ENCODE peak calls at places on chromosomes 3 and 15, in ten cellular contexts. One of them, this sample, is unnamed.

GRCh38 chr15:25787855-25788521 is 75.1 kb downstream of the ATP10A start:
- DNase-seq in activated CD8-positive, alpha-beta T cell treated with anti-CD3 and anti-CD28 coated beads for 36 hours: peak; percentile 17
- DNase-seq in RWPE1: no peak
- DNase-seq in MM.1S: no peak
- DNase-seq in glutamatergic neuron: no peak
- DNase-seq in CD8-positive, alpha-beta T cell: no peak
- DNase-seq in heart right ventricle: no peak
- DNase-seq in neural crest cell: no peak
- DNase-seq in spleen: peak; percentile 59
- DNase-seq in mammary epithelial cell: no peak
- DNase-seq in this sample: no peak

GRCh38 chr3:176375519-176375918 is 821.8 kb downstream of the TBL1XR1 start:
- DNase-seq in CD8-positive, alpha-beta T cell: no peak
- DNase-seq in neural crest cell: no peak
- DNase-seq in activated CD8-positive, alpha-beta T cell treated with anti-CD3 and anti-CD28 coated beads for 36 hours: no peak
- DNase-seq in heart right ventricle: no peak
- DNase-seq in mammary epithelial cell: peak; percentile 1
- DNase-seq in RWPE1: no peak
- DNase-seq in spleen: no peak
- DNase-seq in MM.1S: no peak
- DNase-seq in glutamatergic neuron: no peak
- DNase-seq in this sample: no peak

GRCh38 chr15:90647326-90647725 is 69.8 kb upstream of the BLM start:
- DNase-seq in spleen: no peak
- DNase-seq in mammary epithelial cell: no peak
- DNase-seq in CD8-positive, alpha-beta T cell: no peak
- DNase-seq in neural crest cell: no peak
- DNase-seq in glutamatergic neuron: no peak
- DNase-seq in RWPE1: no peak
- DNase-seq in activated CD8-positive, alpha-beta T cell treated with anti-CD3 and anti-CD28 coated beads for 36 hours: no peak
- DNase-seq in heart right ventricle: no peak
- DNase-seq in MM.1S: no peak
- DNase-seq in this sample: no peak

GRCh38 chr3:50525987-50526386 is 22.6 kb upstream of the CACNA2D2 start:
- DNase-seq in mammary epithelial cell: peak; percentile 65
- DNase-seq in RWPE1: peak; percentile 78
- DNase-seq in MM.1S: peak; percentile 74
- DNase-seq in heart right ventricle: no peak
- DNase-seq in spleen: no peak
- DNase-seq in glutamatergic neuron: no peak
- DNase-seq in CD8-positive, alpha-beta T cell: peak; percentile 41
- DNase-seq in activated CD8-positive, alpha-beta T cell treated with anti-CD3 and anti-CD28 coated beads for 36 hours: peak; percentile 91
- DNase-seq in neural crest cell: no peak
- DNase-seq in this sample: peak; percentile 77

GRCh38 chr3:149339931-149340309 is 6.5 kb upstream of the TM4SF18 start:
- DNase-seq in activated CD8-positive, alpha-beta T cell treated with anti-CD3 and anti-CD28 coated beads for 36 hours: no peak
- DNase-seq in heart right ventricle: peak; percentile 69
- DNase-seq in CD8-positive, alpha-beta T cell: no peak
- DNase-seq in spleen: peak; percentile 83
- DNase-seq in neural crest cell: no peak
- DNase-seq in glutamatergic neuron: no peak
- DNase-seq in mammary epithelial cell: peak; percentile 88
- DNase-seq in MM.1S: no peak
- DNase-seq in RWPE1: peak; percentile 91
- DNase-seq in this sample: no peak

GRCh38 chr15:31975446-31976229 is 54.7 kb upstream of the CHRNA7 start:
- DNase-seq in heart right ventricle: peak; percentile 36
- DNase-seq in spleen: no peak
- DNase-seq in mammary epithelial cell: no peak
- DNase-seq in activated CD8-positive, alpha-beta T cell treated with anti-CD3 and anti-CD28 coated beads for 36 hours: peak; percentile 25
- DNase-seq in neural crest cell: no peak
- DNase-seq in RWPE1: no peak
- DNase-seq in CD8-positive, alpha-beta T cell: no peak
- DNase-seq in glutamatergic neuron: peak; percentile 36
- DNase-seq in MM.1S: no peak
- DNase-seq in this sample: no peak

GRCh38 chr3:71358243-71358642 is 225.3 kb downstream of the FOXP1 start:
- DNase-seq in CD8-positive, alpha-beta T cell: no peak
- DNase-seq in spleen: no peak
- DNase-seq in MM.1S: no peak
- DNase-seq in neural crest cell: no peak
- DNase-seq in mammary epithelial cell: no peak
- DNase-seq in glutamatergic neuron: no peak
- DNase-seq in heart right ventricle: no peak
- DNase-seq in activated CD8-positive, alpha-beta T cell treated with anti-CD3 and anti-CD28 coated beads for 36 hours: no peak
- DNase-seq in RWPE1: no peak
- DNase-seq in this sample: no peak

GRCh38 chr3:56132762-56133161 is 335.5 kb downstream of the ERC2 start:
- DNase-seq in neural crest cell: no peak
- DNase-seq in CD8-positive, alpha-beta T cell: no peak
- DNase-seq in spleen: no peak
- DNase-seq in heart right ventricle: no peak
- DNase-seq in mammary epithelial cell: no peak
- DNase-seq in MM.1S: no peak
- DNase-seq in activated CD8-positive, alpha-beta T cell treated with anti-CD3 and anti-CD28 coated beads for 36 hours: no peak
- DNase-seq in RWPE1: no peak
- DNase-seq in glutamatergic neuron: no peak
- DNase-seq in this sample: no peak

GRCh38 chr15:57403532-57403931 is 27.2 kb downstream of the CGNL1 start:
- DNase-seq in activated CD8-positive, alpha-beta T cell treated with anti-CD3 and anti-CD28 coated beads for 36 hours: no peak
- DNase-seq in mammary epithelial cell: no peak
- DNase-seq in heart right ventricle: no peak
- DNase-seq in CD8-positive, alpha-beta T cell: no peak
- DNase-seq in RWPE1: no peak
- DNase-seq in neural crest cell: no peak
- DNase-seq in glutamatergic neuron: no peak
- DNase-seq in spleen: no peak
- DNase-seq in MM.1S: no peak
- DNase-seq in this sample: no peak

GRCh38 chr3:31999902-32000439 is 18.4 kb downstream of the ZNF860 start:
- DNase-seq in neural crest cell: no peak
- DNase-seq in RWPE1: no peak
- DNase-seq in spleen: no peak
- DNase-seq in CD8-positive, alpha-beta T cell: no peak
- DNase-seq in MM.1S: no peak
- DNase-seq in mammary epithelial cell: no peak
- DNase-seq in activated CD8-positive, alpha-beta T cell treated with anti-CD3 and anti-CD28 coated beads for 36 hours: no peak
- DNase-seq in heart right ventricle: no peak
- DNase-seq in glutamatergic neuron: no peak
- DNase-seq in this sample: no peak

GRCh38 chr3:32000877-32001276 is 19.3 kb downstream of the ZNF860 start:
- DNase-seq in MM.1S: no peak
- DNase-seq in heart right ventricle: no peak
- DNase-seq in spleen: no peak
- DNase-seq in activated CD8-positive, alpha-beta T cell treated with anti-CD3 and anti-CD28 coated beads for 36 hours: no peak
- DNase-seq in mammary epithelial cell: no peak
- DNase-seq in CD8-positive, alpha-beta T cell: no peak
- DNase-seq in RWPE1: no peak
- DNase-seq in neural crest cell: no peak
- DNase-seq in glutamatergic neuron: no peak
- DNase-seq in this sample: no peak

GRCh38 chr3:32003380-32003779 is 21.8 kb downstream of the ZNF860 start:
- DNase-seq in mammary epithelial cell: no peak
- DNase-seq in heart right ventricle: no peak
- DNase-seq in CD8-positive, alpha-beta T cell: no peak
- DNase-seq in spleen: no peak
- DNase-seq in RWPE1: no peak
- DNase-seq in MM.1S: no peak
- DNase-seq in glutamatergic neuron: no peak
- DNase-seq in neural crest cell: no peak
- DNase-seq in activated CD8-positive, alpha-beta T cell treated with anti-CD3 and anti-CD28 coated beads for 36 hours: no peak
- DNase-seq in this sample: no peak

GRCh38 chr3:32002536-32003368 is 21.2 kb downstream of the ZNF860 start:
- DNase-seq in neural crest cell: no peak
- DNase-seq in spleen: no peak
- DNase-seq in activated CD8-positive, alpha-beta T cell treated with anti-CD3 and anti-CD28 coated beads for 36 hours: no peak
- DNase-seq in RWPE1: no peak
- DNase-seq in CD8-positive, alpha-beta T cell: no peak
- DNase-seq in heart right ventricle: no peak
- DNase-seq in glutamatergic neuron: no peak
- DNase-seq in MM.1S: no peak
- DNase-seq in mammary epithelial cell: no peak
- DNase-seq in this sample: no peak

GRCh38 chr3:32004111-32004790 is 22.7 kb downstream of the ZNF860 start:
- DNase-seq in CD8-positive, alpha-beta T cell: no peak
- DNase-seq in activated CD8-positive, alpha-beta T cell treated with anti-CD3 and anti-CD28 coated beads for 36 hours: no peak
- DNase-seq in spleen: no peak
- DNase-seq in RWPE1: no peak
- DNase-seq in heart right ventricle: no peak
- DNase-seq in neural crest cell: no peak
- DNase-seq in mammary epithelial cell: no peak
- DNase-seq in MM.1S: no peak
- DNase-seq in glutamatergic neuron: no peak
- DNase-seq in this sample: no peak
- TF ChIP-seq CTCF in CD8-positive, alpha-beta T cell: no peak
- TF ChIP-seq CTCF in activated CD8-positive, alpha-beta T cell treated with anti-CD3 and anti-CD28 coated beads for 36 hours: no peak
- TF ChIP-seq CTCF in spleen: no peak
- TF ChIP-seq CTCF in RWPE1: no peak
- TF ChIP-seq CTCF in heart right ventricle: no peak
- TF ChIP-seq CTCF in neural crest cell: peak; percentile 54
- TF ChIP-seq CTCF in mammary epithelial cell: no peak
- TF ChIP-seq CTCF in MM.1S: no peak
- TF ChIP-seq CTCF in glutamatergic neuron: no peak
- TF ChIP-seq CTCF in this sample: no peak

GRCh38 chr3:108595304-108595703 is 5.8 kb downstream of the DZIP3 start:
- DNase-seq in spleen: no peak
- DNase-seq in activated CD8-positive, alpha-beta T cell treated with anti-CD3 and anti-CD28 coated beads for 36 hours: no peak
- DNase-seq in CD8-positive, alpha-beta T cell: no peak
- DNase-seq in glutamatergic neuron: no peak
- DNase-seq in mammary epithelial cell: no peak
- DNase-seq in neural crest cell: no peak
- DNase-seq in MM.1S: no peak
- DNase-seq in RWPE1: no peak
- DNase-seq in heart right ventricle: no peak
- DNase-seq in this sample: no peak

GRCh38 chr3:108602935-108603294 is 13.4 kb downstream of the DZIP3 start:
- DNase-seq in activated CD8-positive, alpha-beta T cell treated with anti-CD3 and anti-CD28 coated beads for 36 hours: no peak
- DNase-seq in heart right ventricle: no peak
- DNase-seq in neural crest cell: no peak
- DNase-seq in spleen: no peak
- DNase-seq in RWPE1: no peak
- DNase-seq in MM.1S: no peak
- DNase-seq in CD8-positive, alpha-beta T cell: no peak
- DNase-seq in glutamatergic neuron: no peak
- DNase-seq in mammary epithelial cell: no peak
- DNase-seq in this sample: no peak

GRCh38 chr3:108602249-108602934 is 12.9 kb downstream of the DZIP3 start:
- DNase-seq in RWPE1: no peak
- DNase-seq in CD8-positive, alpha-beta T cell: peak; percentile 44
- DNase-seq in neural crest cell: no peak
- DNase-seq in MM.1S: no peak
- DNase-seq in activated CD8-positive, alpha-beta T cell treated with anti-CD3 and anti-CD28 coated beads for 36 hours: peak; percentile 54
- DNase-seq in glutamatergic neuron: no peak
- DNase-seq in heart right ventricle: no peak
- DNase-seq in spleen: no peak
- DNase-seq in mammary epithelial cell: no peak
- DNase-seq in this sample: peak; percentile 8

GRCh38 chr3:108599677-108600409 is 10.3 kb downstream of the DZIP3 start:
- DNase-seq in mammary epithelial cell: no peak
- DNase-seq in activated CD8-positive, alpha-beta T cell treated with anti-CD3 and anti-CD28 coated beads for 36 hours: no peak
- DNase-seq in heart right ventricle: no peak
- DNase-seq in CD8-positive, alpha-beta T cell: no peak
- DNase-seq in neural crest cell: no peak
- DNase-seq in RWPE1: no peak
- DNase-seq in MM.1S: no peak
- DNase-seq in spleen: no peak
- DNase-seq in glutamatergic neuron: no peak
- DNase-seq in this sample: no peak

GRCh38 chr3:108598375-108598774 is 8.9 kb downstream of the DZIP3 start:
- DNase-seq in activated CD8-positive, alpha-beta T cell treated with anti-CD3 and anti-CD28 coated beads for 36 hours: no peak
- DNase-seq in MM.1S: no peak
- DNase-seq in glutamatergic neuron: no peak
- DNase-seq in RWPE1: no peak
- DNase-seq in neural crest cell: no peak
- DNase-seq in heart right ventricle: no peak
- DNase-seq in mammary epithelial cell: no peak
- DNase-seq in CD8-positive, alpha-beta T cell: no peak
- DNase-seq in spleen: no peak
- DNase-seq in this sample: no peak
- TF ChIP-seq CTCF in activated CD8-positive, alpha-beta T cell treated with anti-CD3 and anti-CD28 coated beads for 36 hours: no peak
- TF ChIP-seq CTCF in MM.1S: no peak
- TF ChIP-seq CTCF in glutamatergic neuron: no peak
- TF ChIP-seq CTCF in RWPE1: no peak
- TF ChIP-seq CTCF in neural crest cell: no peak
- TF ChIP-seq CTCF in heart right ventricle: no peak
- TF ChIP-seq CTCF in mammary epithelial cell: no peak
- TF ChIP-seq CTCF in CD8-positive, alpha-beta T cell: no peak
- TF ChIP-seq CTCF in spleen: no peak
- TF ChIP-seq CTCF in this sample: no peak

GRCh38 chr3:107938128-107938527 is 152.7 kb downstream of the CD47 start:
- DNase-seq in activated CD8-positive, alpha-beta T cell treated with anti-CD3 and anti-CD28 coated beads for 36 hours: peak; percentile 18
- DNase-seq in heart right ventricle: peak; percentile 13
- DNase-seq in neural crest cell: no peak
- DNase-seq in glutamatergic neuron: peak; percentile 31
- DNase-seq in CD8-positive, alpha-beta T cell: no peak
- DNase-seq in mammary epithelial cell: peak; percentile 46
- DNase-seq in spleen: no peak
- DNase-seq in RWPE1: peak; percentile 22
- DNase-seq in MM.1S: no peak
- DNase-seq in this sample: no peak
- TF ChIP-seq CTCF in activated CD8-positive, alpha-beta T cell treated with anti-CD3 and anti-CD28 coated beads for 36 hours: peak; percentile 26
- TF ChIP-seq CTCF in heart right ventricle: no peak
- TF ChIP-seq CTCF in neural crest cell: peak; percentile 58
- TF ChIP-seq CTCF in glutamatergic neuron: no peak
- TF ChIP-seq CTCF in CD8-positive, alpha-beta T cell: no peak
- TF ChIP-seq CTCF in mammary epithelial cell: peak; percentile 41
- TF ChIP-seq CTCF in spleen: no peak
- TF ChIP-seq CTCF in RWPE1: no peak
- TF ChIP-seq CTCF in MM.1S: peak; percentile 42
- TF ChIP-seq CTCF in this sample: peak; percentile 58

DNA sequence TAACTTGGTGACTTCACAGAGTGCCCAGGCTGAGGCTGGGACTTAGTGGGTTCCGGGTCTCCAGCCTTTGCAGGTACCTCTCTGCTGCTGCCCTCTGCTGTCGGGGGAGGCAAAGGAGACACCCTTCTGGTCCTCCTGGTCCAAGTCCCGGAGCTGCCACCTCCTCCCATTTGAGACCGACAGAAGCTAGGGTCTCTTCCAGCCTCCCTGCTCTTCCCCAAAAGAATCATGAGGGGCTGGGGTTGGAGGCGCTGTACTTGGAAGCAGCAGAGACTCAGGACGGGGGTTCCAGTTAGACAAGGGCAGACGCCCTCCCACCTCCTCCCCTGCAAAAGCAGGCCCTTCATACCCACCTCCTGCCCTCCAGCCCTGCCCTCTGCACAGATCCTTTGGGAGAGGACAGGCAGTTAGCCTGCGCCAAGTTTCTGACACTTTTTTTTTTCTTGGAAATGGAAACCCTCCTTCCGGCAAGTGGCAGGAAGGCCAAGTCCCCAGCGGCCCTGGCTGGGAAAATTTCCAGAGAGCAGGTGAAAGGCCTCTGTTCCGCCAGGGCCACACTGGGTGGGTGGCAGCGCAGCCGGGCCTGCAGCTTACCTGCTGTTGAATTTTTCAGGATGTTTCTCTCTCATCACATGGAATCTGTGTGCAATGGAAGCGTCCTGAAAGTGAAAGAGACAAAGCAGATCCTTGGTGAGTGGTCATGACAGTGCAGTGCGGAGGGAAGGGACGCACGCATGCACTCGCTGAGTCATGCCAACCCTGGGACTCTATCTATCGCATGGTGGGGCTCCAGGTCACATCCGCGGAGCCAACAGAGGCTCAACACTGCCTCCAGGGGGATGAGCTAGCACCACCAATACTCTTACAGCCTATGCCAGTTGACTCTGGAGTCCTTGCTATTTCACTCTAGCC is 119.9 kb downstream of the DGKG start:
- DNase-seq in MM.1S: peak; percentile 98
- DNase-seq in CD8-positive, alpha-beta T cell: peak; percentile 28
- DNase-seq in mammary epithelial cell: peak; percentile 83
- DNase-seq in heart right ventricle: peak; percentile 65
- DNase-seq in activated CD8-positive, alpha-beta T cell treated with anti-CD3 and anti-CD28 coated beads for 36 hours: peak; percentile 87
- DNase-seq in RWPE1: peak; percentile 22
- DNase-seq in glutamatergic neuron: peak; percentile 47
- DNase-seq in spleen: peak; percentile 88
- DNase-seq in neural crest cell: peak; percentile 23
- DNase-seq in this sample: peak; percentile 72
- TF ChIP-seq CTCF in MM.1S: peak; percentile 95
- TF ChIP-seq CTCF in CD8-positive, alpha-beta T cell: no peak
- TF ChIP-seq CTCF in mammary epithelial cell: peak; percentile 56
- TF ChIP-seq CTCF in heart right ventricle: peak; percentile 11
- TF ChIP-seq CTCF in activated CD8-positive, alpha-beta T cell treated with anti-CD3 and anti-CD28 coated beads for 36 hours: peak; percentile 64
- TF ChIP-seq CTCF in RWPE1: no peak
- TF ChIP-seq CTCF in glutamatergic neuron: no peak
- TF ChIP-seq CTCF in spleen: no peak
- TF ChIP-seq CTCF in neural crest cell: peak; percentile 54
- TF ChIP-seq CTCF in this sample: peak; percentile 80